ENCODE peak calls at places on chromosomes 16 and 17, in four cellular contexts. C is SK-N-SH, U is IMR-90, P is K562. F is an unnamed sample.

GRCh38 chr17:27256225-27257030 is 37.5 kb upstream of the WSB1 start:
- DNase-seq in U (peak), P (no peak), C (no peak), F (no peak)

GRCh38 chr16:85423186-85423550 is 190.0 kb upstream of the GSE1 start:
- DNase-seq in C (no peak), U (no peak), P (no peak), F (no peak)

GRCh38 chr17:909642-910323 is 69.8 kb downstream of the NXN start:
- DNase-seq in P (no peak), U (no peak), C (no peak), F (no peak)

GRCh38 chr16:25366078-25366477 is 108.4 kb upstream of the ZKSCAN2 start:
- DNase-seq in U (no peak), P (no peak), C (no peak), F (no peak)

GRCh38 chr17:75557075-75557851 is 30.3 kb upstream of the MYO15B start:
- DNase-seq in P (peak), C (peak), U (peak), F (peak)

GRCh38 chr16:78851266-78851665 is 749.3 kb downstream of the MAF start:
- DNase-seq in U (no peak), C (no peak), P (no peak), F (no peak)

GRCh38 chr17:58569216-58569615 is 54.8 kb upstream of the MTMR4 start:
- DNase-seq in C (no peak), P (no peak), U (no peak), F (no peak)

GRCh38 chr16:7835032-7835431 is 502.4 kb downstream of the RBFOX1 start:
- DNase-seq in P (no peak), C (no peak), U (no peak), F (no peak)

GRCh38 chr16:85333744-85334640 is 221.7 kb upstream of the CIBAR2 start:
- DNase-seq in P (no peak), U (no peak), C (peak), F (no peak)

GRCh38 chr16:25747160-25747758 is 55.5 kb downstream of the HS3ST4 start:
- DNase-seq in P (peak), C (no peak), U (no peak), F (no peak)

GRCh38 chr17:14737984-14738651 is 437.2 kb downstream of the HS3ST3B1 start:
- DNase-seq in C (no peak), U (peak), P (no peak), F (peak)

GRCh38 chr16:53282975-53283946 is 151.0 kb upstream of the RBL2 start:
- DNase-seq in U (peak), P (no peak), C (peak), F (peak)

GRCh38 chr16:52022177-52022576 is 524.8 kb downstream of the TOX3 start:
- DNase-seq in C (no peak), U (no peak), P (no peak), F (no peak)

GRCh38 chr17:1834378-1835149 is 4.8 kb downstream of the RPA1 start:
- DNase-seq in C (no peak), P (no peak), U (no peak), F (no peak)

GRCh38 chr17:58277107-58277506 is 3.6 kb downstream of the MPO start:
- DNase-seq in U (peak), C (no peak), P (peak), F (peak)

GRCh38 chr16:78817442-78817829 is 718.0 kb downstream of the WWOX start:
- DNase-seq in P (no peak), C (no peak), U (no peak), F (no peak)

GRCh38 chr17:73255671-73256181 is 6.0 kb downstream of the CPSF4L start:
- DNase-seq in C (peak), U (peak), P (peak), F (peak)

GRCh38 chr16:20898938-20899502 is 1.1 kb downstream of the DCUN1D3 start:
- DNase-seq in C (no peak), U (peak), P (no peak), F (no peak)

GRCh38 chr17:39597372-39598046 is 10.2 kb downstream of the NEUROD2 start:
- DNase-seq in U (no peak), C (peak), P (no peak), F (no peak)

GRCh38 chr17:31132977-31133376 is 38.2 kb downstream of the NF1 start:
- DNase-seq in P (no peak), U (no peak), C (no peak), F (no peak)

GRCh38 chr16:16881771-16882170 is 502.8 kb downstream of the NPIPA7 start:
- DNase-seq in P (no peak), U (no peak), C (no peak), F (no peak)

GRCh38 chr16:31242197-31242596 is 17.6 kb upstream of the ITGAM start:
- DNase-seq in C (no peak), U (peak), P (no peak), F (no peak)

GRCh38 chr17:14918540-14918939 is 346.6 kb downstream of the PMP22 start:
- DNase-seq in P (no peak), C (no peak), U (peak), F (no peak)

GRCh38 chr16:54746596-54746995 is 184.1 kb upstream of the IRX5 start:
- DNase-seq in C (no peak), U (no peak), P (no peak), F (no peak)

GRCh38 chr16:62225675-62226074 is 189.4 kb upstream of the CDH8 start:
- DNase-seq in P (peak), C (peak), U (no peak), F (peak)

GRCh38 chr16:50719401-50720337 is 22.2 kb upstream of the CYLD start:
- DNase-seq in P (no peak), U (no peak), C (no peak), F (no peak)

GRCh38 chr17:7483238-7484066 is 714 bp upstream of the POLR2A start:
- DNase-seq in U (peak), P (peak), C (peak), F (peak)

GRCh38 chr16:75246504-75247205 is 4.8 kb downstream of the BCAR1 start:
- DNase-seq in P (no peak), C (no peak), U (peak), F (no peak)

GRCh38 chr16:938136-938535 is 32.6 kb downstream of the LMF1 start:
- DNase-seq in U (no peak), C (no peak), P (no peak), F (no peak)

GRCh38 chr17:27384261-27384701 is 72.0 kb upstream of the KSR1 start:
- DNase-seq in U (peak), C (no peak), P (no peak), F (peak)

GRCh38 chr16:31886227-31886626 is 12.6 kb downstream of the ZNF267 start:
- DNase-seq in C (no peak), P (no peak), U (no peak), F (no peak)

GRCh38 chr16:35798885-35799426 is 2339.5 kb downstream of the TP53TG3F start:
- DNase-seq in P (no peak), U (no peak), C (no peak), F (peak)

GRCh38 chr17:65131946-65132345 is 5.2 kb upstream of the RGS9 start:
- DNase-seq in U (peak), P (no peak), C (no peak), F (peak)

GRCh38 chr17:8918811-8919210 is 46.7 kb downstream of the PIK3R5 start:
- DNase-seq in C (no peak), U (no peak), P (no peak), F (no peak)

GRCh38 chr17:17545031-17545820 is 46.3 kb downstream of the PEMT start:
- DNase-seq in P (no peak), U (peak), C (no peak), F (no peak)

GRCh38 chr17:69967910-69968411 is 107.1 kb upstream of the KCNJ16 start:
- DNase-seq in P (no peak), C (no peak), U (peak), F (no peak)

GRCh38 chr17:50114849-50115357 is 15.1 kb downstream of the SAMD14 start:
- DNase-seq in P (peak), U (peak), C (peak), F (peak)
- TF ChIP-seq RCOR1 in P (peak), U (no peak), C (no peak), F (no peak)

DNA sequence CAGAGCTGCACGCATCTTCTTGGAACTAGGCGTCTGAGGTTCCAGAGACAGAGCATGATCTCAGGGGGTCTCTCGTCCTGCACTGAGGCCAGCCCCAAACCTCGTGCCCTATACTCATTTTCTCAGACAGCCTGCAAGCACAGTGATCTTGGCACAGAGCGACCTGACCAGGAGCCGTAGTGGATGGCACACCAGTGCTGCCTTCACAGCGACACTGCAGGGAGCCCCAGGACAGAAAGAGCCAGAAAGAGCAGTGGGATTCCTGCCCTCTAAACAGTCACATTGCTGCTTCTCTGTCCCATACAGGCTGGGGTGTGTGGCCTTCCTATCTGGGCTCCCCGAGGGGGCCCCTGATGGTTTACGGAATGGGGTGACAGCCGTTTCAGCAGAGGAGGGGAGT is 131.0 kb downstream of the RBFOX3 start:
- DNase-seq in C (no peak), U (no peak), P (no peak), F (no peak)
- TF ChIP-seq RCOR1 in C (no peak), U (no peak), P (no peak), F (no peak)

DNA sequence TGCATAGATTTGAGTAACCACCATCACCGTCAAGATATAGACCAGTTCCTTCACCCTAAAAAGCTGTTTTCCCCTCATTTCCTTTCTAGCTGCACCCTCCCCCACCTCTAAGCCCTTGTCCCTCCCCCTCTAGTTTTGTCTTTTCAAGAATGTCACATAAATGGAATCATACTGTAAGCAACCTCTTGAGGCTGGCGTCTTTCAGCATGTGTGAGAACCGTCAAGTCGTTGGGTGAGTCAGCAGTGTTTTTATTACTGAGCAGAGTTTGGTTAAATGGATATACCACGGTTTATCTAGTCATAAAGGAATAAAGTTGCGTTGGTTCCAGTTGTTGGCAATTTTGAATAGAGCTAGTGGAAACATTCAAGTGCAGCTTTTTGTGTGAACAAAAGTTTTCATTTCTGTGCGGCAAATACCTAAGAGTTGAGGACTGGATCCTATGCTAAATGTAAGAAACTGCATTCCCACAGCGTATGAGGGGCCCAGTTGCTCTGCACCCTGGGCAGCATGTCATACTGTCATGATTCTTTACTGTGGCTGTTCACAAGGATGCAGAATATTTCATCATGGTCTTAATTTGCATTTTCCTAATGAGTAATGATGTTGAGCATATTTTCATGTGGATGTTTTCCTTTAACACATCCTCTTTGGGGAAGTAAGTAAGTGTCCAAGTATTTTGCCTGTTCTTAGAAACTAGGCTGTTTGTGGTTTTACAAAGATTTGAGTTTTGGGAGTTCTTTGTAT is 264.3 kb downstream of the CPPED1 start:
- DNase-seq in C (no peak), U (peak), P (no peak), F (no peak)
- TF ChIP-seq RCOR1 in C (no peak), U (no peak), P (no peak), F (no peak)

GRCh38 chr17:56786989-56787482 is 46.7 kb downstream of the C17orf67 start:
- DNase-seq in U (peak), C (no peak), P (no peak), F (peak)
- TF ChIP-seq RCOR1 in U (no peak), C (no peak), P (no peak), F (no peak)

F was measured in A549.